ENCODE peak calls at places on chromosomes 5 and 9, in nine cellular contexts. R is fibroblast of pulmonary artery, E is activated T-cell treated with anti-CD3 and anti-CD28 coated beads for 1 hour, U is NB4, Y is cerebellar cortex, S is C1 segment of cervical spinal cord, T is pons, G is cardiac fibroblast, D is prostate gland. O is an unnamed sample.

GRCh38 chr9:92665836-92666235 is 4.1 kb downstream of the IPPK start:
- DNase-seq in R (no peak), E (no peak), U (no peak), Y (no peak), S (no peak), T (no peak), G (no peak), D (no peak), O (no peak)

GRCh38 chr5:175842947-175843793 is 28.2 kb upstream of the CPLX2 start:
- DNase-seq in R (peak; percentile 29), E (no peak), U (no peak), Y (no peak), S (no peak), T (no peak), G (peak; percentile 56), D (no peak), O (peak; percentile 72)

GRCh38 chr5:175697846-175698245 is 40.0 kb downstream of the HRH2 start:
- DNase-seq in R (no peak), E (no peak), U (no peak), Y (no peak), S (no peak), T (no peak), G (no peak), D (no peak), O (no peak)

GRCh38 chr9:98142182-98142924 is 23.3 kb upstream of the TRIM14 start:
- DNase-seq in R (no peak), E (no peak), U (no peak), Y (peak; percentile 61), S (no peak), T (no peak), G (no peak), D (peak; percentile 50), O (no peak)

GRCh38 chr5:80288177-80288576 is 31.6 kb upstream of the SPZ1 start:
- DNase-seq in R (no peak), E (no peak), U (no peak), Y (no peak), S (no peak), T (no peak), G (no peak), D (no peak), O (no peak)

GRCh38 chr5:7794301-7794700 is 56.6 kb downstream of the CFAP90 start:
- DNase-seq in R (no peak), E (no peak), U (no peak), Y (peak; percentile 18), S (no peak), T (peak; percentile 36), G (no peak), D (no peak), O (no peak)

GRCh38 chr5:142015781-142016533 is 3.1 kb upstream of the GNPDA1 start:
- DNase-seq in R (peak; percentile 58), E (peak; percentile 23), U (peak; percentile 81), Y (no peak), S (no peak), T (peak; percentile 69), G (peak; percentile 76), D (no peak), O (no peak)

GRCh38 chr5:22631683-22632082 is 221.5 kb downstream of the CDH12 start:
- DNase-seq in R (no peak), E (no peak), U (no peak), Y (no peak), S (no peak), T (no peak), G (no peak), D (no peak), O (no peak)

GRCh38 chr9:117412006-117412715 is 2.7 kb downstream of the ASTN2 start:
- DNase-seq in R (no peak), E (no peak), U (no peak), Y (peak; percentile 84), S (no peak), T (no peak), G (no peak), D (peak; percentile 38), O (no peak)

GRCh38 chr9:89664896-89665329 is 60.1 kb downstream of the GADD45G start:
- DNase-seq in R (no peak), E (no peak), U (no peak), Y (no peak), S (no peak), T (no peak), G (no peak), D (peak; percentile 96), O (no peak)

GRCh38 chr9:120587357-120587756 is 7.4 kb upstream of the CDK5RAP2 start:
- DNase-seq in R (no peak), E (no peak), U (no peak), Y (no peak), S (no peak), T (peak; percentile 64), G (no peak), D (no peak), O (no peak)

GRCh38 chr9:80175286-80175906 is 603.6 kb downstream of the TLE4 start:
- DNase-seq in R (peak; percentile 60), E (no peak), U (peak; percentile 30), Y (peak; percentile 25), S (no peak), T (peak; percentile 37), G (peak; percentile 72), D (no peak), O (peak; percentile 47)

GRCh38 chr9:111940697-111941096 is 44.1 kb downstream of the UGCG start:
- DNase-seq in R (no peak), E (no peak), U (no peak), Y (no peak), S (no peak), T (no peak), G (peak; percentile 64), D (no peak), O (no peak)

GRCh38 chr5:154679501-154679900 is 75.7 kb upstream of the LARP1 start:
- DNase-seq in R (no peak), E (no peak), U (no peak), Y (no peak), S (no peak), T (no peak), G (no peak), D (no peak), O (no peak)

GRCh38 chr5:122723606-122724352 is 51.1 kb upstream of the SNX2 start:
- DNase-seq in R (peak; percentile 44), E (no peak), U (no peak), Y (no peak), S (no peak), T (peak; percentile 37), G (peak; percentile 74), D (no peak), O (no peak)

GRCh38 chr5:9497347-9497746 is 48.5 kb downstream of the SEMA5A start:
- DNase-seq in R (no peak), E (no peak), U (no peak), Y (no peak), S (no peak), T (no peak), G (no peak), D (no peak), O (no peak)

GRCh38 chr9:14942037-14942436 is 31.8 kb upstream of the FREM1 start:
- DNase-seq in R (no peak), E (no peak), U (no peak), Y (no peak), S (no peak), T (no peak), G (no peak), D (no peak), O (no peak)

GRCh38 chr9:72356019-72356653 is 8.9 kb downstream of the ZFAND5 start:
- DNase-seq in R (peak; percentile 36), E (no peak), U (no peak), Y (peak; percentile 75), S (no peak), T (peak; percentile 61), G (peak; percentile 53), D (no peak), O (no peak)

GRCh38 chr9:70119786-70120185 is 76.1 kb downstream of the MAMDC2 start:
- DNase-seq in R (no peak), E (no peak), U (no peak), Y (no peak), S (no peak), T (no peak), G (no peak), D (no peak), O (no peak)

GRCh38 chr9:89466451-89467277 is 31.2 kb downstream of the SEMA4D start:
- DNase-seq in R (no peak), E (no peak), U (no peak), Y (no peak), S (no peak), T (no peak), G (no peak), D (no peak), O (no peak)

GRCh38 chr5:173327948-173328895 is at the start of gene STC2:
- DNase-seq in R (peak; percentile 89), E (no peak), U (peak; percentile 56), Y (peak; percentile 7), S (no peak), T (peak; percentile 37), G (peak; percentile 93), D (peak; percentile 62), O (peak; percentile 100)

GRCh38 chr5:104800440-104801048 is 1238.0 kb upstream of the NUDT12 start:
- DNase-seq in R (no peak), E (no peak), U (peak; percentile 62), Y (no peak), S (no peak), T (no peak), G (peak; percentile 2), D (no peak), O (peak; percentile 2)

GRCh38 chr5:143341807-143342570 is 61.5 kb downstream of the NR3C1 start:
- DNase-seq in R (peak; percentile 77), E (no peak), U (peak; percentile 42), Y (no peak), S (no peak), T (no peak), G (peak; percentile 87), D (no peak), O (peak; percentile 36)

O was measured in SW480.